ENCODE peak calls at places on chromosomes 4 and X, in eight cellular contexts. C is BE2C, W is PC-3, R is fibroblast of mammary gland, K is HepG2, O is bronchial epithelial cell, E is fibroblast of villous mesenchyme, J is psoas muscle. D is an unnamed sample.

GRCh38 chr4:53498712-53499111 is 92.6 kb downstream of the LNX1 start:
- DNase-seq in C (no peak), W (no peak), R (no peak), K (no peak), O (no peak), E (no peak), J (no peak), D (no peak)

GRCh38 chr4:6416518-6417286 is 55.7 kb downstream of the PPP2R2C start:
- DNase-seq in C (peak; percentile 59), W (no peak), R (no peak), K (no peak), O (no peak), E (no peak), J (no peak), D (no peak)

GRCh38 chrX:68912113-68912980 is 83.5 kb downstream of the EFNB1 start:
- DNase-seq in C (peak; percentile 40), W (no peak), R (no peak), K (no peak), O (no peak), E (peak; percentile 19), J (peak; percentile 42), D (no peak)

GRCh38 chr4:27397886-27398285 is 537.2 kb downstream of the STIM2 start:
- DNase-seq in C (no peak), W (peak; percentile 57), R (peak; percentile 95), K (no peak), O (peak; percentile 75), E (peak; percentile 48), J (no peak), D (peak; percentile 67)

GRCh38 chrX:118655561-118656246 is 71.7 kb upstream of the IL13RA1 start:
- DNase-seq in C (no peak), W (peak; percentile 76), R (peak; percentile 61), K (peak; percentile 2), O (peak; percentile 79), E (peak; percentile 13), J (no peak), D (peak; percentile 13)

GRCh38 chrX:129983575-129984131 is 1.2 kb downstream of the BCORL1 start:
- DNase-seq in C (peak; percentile 19), W (no peak), R (no peak), K (no peak), O (no peak), E (peak; percentile 10), J (peak; percentile 57), D (no peak)

GRCh38 chr4:189845145-189845846 is 95.4 kb upstream of the FRG1 start:
- DNase-seq in C (no peak), W (peak; percentile 2), R (peak; percentile 77), K (no peak), O (no peak), E (peak; percentile 16), J (no peak), D (no peak)

GRCh38 chr4:8257854-8258253 is 11.7 kb upstream of the HTRA3 start:
- DNase-seq in C (no peak), W (no peak), R (no peak), K (no peak), O (no peak), E (no peak), J (no peak), D (no peak)

GRCh38 chr4:77193046-77193445 is 36.0 kb downstream of the CCNG2 start:
- DNase-seq in C (no peak), W (no peak), R (no peak), K (no peak), O (no peak), E (no peak), J (no peak), D (no peak)

GRCh38 chr4:2803624-2804448 is 11.0 kb downstream of the SH3BP2 start:
- DNase-seq in C (peak; percentile 23), W (peak; percentile 50), R (no peak), K (no peak), O (peak; percentile 37), E (peak; percentile 35), J (peak; percentile 68), D (no peak)

GRCh38 chrX:9759340-9759739 is 6.3 kb downstream of the GPR143 start:
- DNase-seq in C (no peak), W (no peak), R (no peak), K (no peak), O (no peak), E (no peak), J (no peak), D (no peak)

GRCh38 chr4:46329118-46329976 is 60.6 kb downstream of the GABRA2 start:
- DNase-seq in C (peak; percentile 42), W (peak; percentile 74), R (peak; percentile 44), K (peak; percentile 46), O (peak; percentile 18), E (peak; percentile 24), J (no peak), D (peak; percentile 82)

GRCh38 chrX:23952984-23953907 is 45.4 kb downstream of the CXorf58 start:
- DNase-seq in C (no peak), W (no peak), R (no peak), K (no peak), O (no peak), E (no peak), J (no peak), D (no peak)

GRCh38 chrX:23952401-23952800 is 44.6 kb downstream of the CXorf58 start:
- DNase-seq in C (no peak), W (no peak), R (no peak), K (no peak), O (peak; percentile 21), E (no peak), J (no peak), D (no peak)

GRCh38 chrX:23959781-23960180 is 52.0 kb downstream of the CXorf58 start:
- DNase-seq in C (no peak), W (no peak), R (no peak), K (no peak), O (no peak), E (no peak), J (no peak), D (no peak)

GRCh38 chrX:23954396-23954795 is 46.6 kb downstream of the CXorf58 start:
- DNase-seq in C (no peak), W (no peak), R (no peak), K (no peak), O (no peak), E (no peak), J (no peak), D (no peak)

DNA sequence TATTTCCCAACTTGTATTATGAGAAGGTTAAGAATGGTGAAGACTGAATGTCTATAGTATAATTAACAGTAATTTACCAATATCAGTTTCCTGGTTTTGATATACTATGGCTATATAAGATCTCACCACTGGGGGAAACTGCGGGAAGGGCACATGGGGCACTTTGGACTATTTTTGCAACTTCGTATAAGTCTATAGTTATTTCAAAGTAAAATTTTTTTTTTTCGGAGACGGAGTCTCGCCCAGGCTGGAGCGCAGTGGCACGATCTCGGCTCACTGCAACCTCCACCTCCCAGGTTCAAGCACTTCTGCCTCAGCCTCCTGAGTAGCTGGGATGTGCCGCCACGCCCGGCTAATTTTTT is 46.1 kb downstream of the CXorf58 start:
- DNase-seq in C (no peak), W (no peak), R (no peak), K (no peak), O (no peak), E (no peak), J (no peak), D (no peak)
- TF ChIP-seq CTCF in C (no peak), W (no peak), R (no peak), K (no peak), O (no peak), E (no peak), J (no peak), D (no peak)

DNA sequence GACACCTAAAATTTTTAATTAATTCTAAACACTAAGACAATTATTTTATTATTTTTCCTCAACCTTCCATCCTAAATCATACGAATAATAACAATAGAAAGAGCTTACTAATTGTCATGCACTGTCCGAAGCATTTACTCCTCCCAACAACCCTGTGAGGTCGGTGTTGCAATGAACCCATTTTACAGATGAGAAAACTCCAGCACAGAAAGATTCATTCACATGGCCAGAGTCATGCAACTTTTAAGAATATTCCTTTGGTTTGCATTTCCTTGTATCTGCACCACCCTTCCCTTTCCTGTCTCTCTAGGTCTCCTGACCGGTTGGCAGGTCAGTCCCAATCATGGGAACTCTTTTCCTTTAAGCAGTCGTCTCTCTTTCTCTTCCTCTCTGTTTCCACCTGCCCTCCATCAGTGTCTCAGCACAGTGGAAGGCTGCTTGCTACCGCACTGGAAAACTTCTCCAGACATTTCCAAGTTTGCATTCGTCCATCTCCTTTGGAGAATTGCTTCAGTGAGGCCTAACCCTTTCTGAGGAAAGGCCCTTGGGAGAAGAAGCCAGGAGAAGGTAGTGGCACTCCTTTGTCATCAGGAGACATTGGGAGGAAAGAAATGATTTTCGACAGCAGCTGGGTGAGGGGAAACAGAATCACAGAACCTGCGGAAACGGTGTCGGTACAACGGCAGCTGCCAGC is 1.9 kb upstream of the TMSB4X start:
- DNase-seq in C (no peak), W (no peak), R (no peak), K (no peak), O (no peak), E (no peak), J (no peak), D (no peak)
- H3K4me3 ChIP-seq in C (no peak overlapping the region), W (no peak overlapping the region), R (peak overlapping the region; percentile 1), K (no peak overlapping the region), O (no peak overlapping the region), E (no peak overlapping the region), J (peak overlapping the region; percentile 73), D (no peak overlapping the region)

GRCh38 chrX:48468247-48468671 is 1.8 kb downstream of the SLC38A5 start:
- DNase-seq in C (no peak), W (no peak), R (no peak), K (no peak), O (no peak), E (no peak), J (no peak), D (no peak)

GRCh38 chrX:48468693-48469691 is 1.1 kb downstream of the SLC38A5 start:
- DNase-seq in C (no peak), W (no peak), R (no peak), K (no peak), O (no peak), E (no peak), J (no peak), D (no peak)

GRCh38 chrX:48465336-48465933 is 4.6 kb downstream of the SLC38A5 start:
- DNase-seq in C (no peak), W (peak; percentile 71), R (peak; percentile 94), K (no peak), O (peak; percentile 82), E (peak; percentile 81), J (no peak), D (peak; percentile 79)

GRCh38 chrX:48467331-48467761 is 2.7 kb downstream of the SLC38A5 start:
- DNase-seq in C (no peak), W (no peak), R (no peak), K (no peak), O (no peak), E (no peak), J (no peak), D (no peak)

GRCh38 chrX:48466696-48467095 is 3.4 kb downstream of the SLC38A5 start:
- DNase-seq in C (no peak), W (no peak), R (no peak), K (no peak), O (no peak), E (no peak), J (no peak), D (no peak)
- TF ChIP-seq CTCF in C (peak; percentile 17), W (peak; percentile 29), R (peak; percentile 16), K (peak; percentile 33), O (peak; percentile 22), E (peak; percentile 17), J (no peak), D (peak; percentile 8)

GRCh38 chr4:58936436-58936835 is 1826.3 kb upstream of the IGFBP7 start:
- DNase-seq in C (no peak), W (peak; percentile 73), R (no peak), K (no peak), O (peak; percentile 0), E (no peak), J (no peak), D (no peak)

GRCh38 chr4:58935336-58935735 is 1825.2 kb upstream of the IGFBP7 start:
- DNase-seq in C (no peak), W (peak; percentile 46), R (no peak), K (no peak), O (no peak), E (no peak), J (no peak), D (no peak)

GRCh38 chr4:58940167-58940566 is 1830.0 kb upstream of the IGFBP7 start:
- DNase-seq in C (no peak), W (no peak), R (no peak), K (no peak), O (no peak), E (no peak), J (no peak), D (no peak)
- H3K4me3 ChIP-seq in C (no peak overlapping the region), W (peak overlapping the region; percentile 27), R (no peak overlapping the region), K (no peak overlapping the region), O (no peak overlapping the region), E (no peak overlapping the region), J (no peak overlapping the region), D (no peak overlapping the region)

D was measured in fibroblast of pulmonary artery.